ENCODE peak calls at places on chromosomes 16 and 17, in four cellular contexts. J is epithelial cell of proximal tubule, N is astrocyte of the hippocampus, A is ascending aorta. G is an unnamed sample.

GRCh38 chr16:88681084-88681680 is 5.1 kb downstream of the SNAI3 start:
- DNase-seq in J (no peak), N (peak; percentile 13), A (no peak), G (no peak)

GRCh38 chr16:23724438-23725131 is 11.6 kb upstream of the ERN2 start:
- DNase-seq in J (no peak), N (no peak), A (no peak), G (no peak)

GRCh38 chr16:590165-590874 is 454 bp downstream of the RAB40C start:
- DNase-seq in J (no peak), N (peak; percentile 82), A (no peak), G (no peak)

GRCh38 chr16:68244903-68245853 is at the start of gene PLA2G15:
- DNase-seq in J (no peak), N (peak; percentile 99), A (peak; percentile 72), G (peak; percentile 68)

GRCh38 chr17:77148109-77148958 is 7.6 kb downstream of the SEC14L1 start:
- DNase-seq in J (no peak), N (no peak), A (no peak), G (no peak)

GRCh38 chr17:80765241-80766022 is 220.8 kb downstream of the RPTOR start:
- DNase-seq in J (no peak), N (no peak), A (no peak), G (no peak)

GRCh38 chr16:79613009-79613408 is 12.5 kb upstream of the MAF start:
- DNase-seq in J (no peak), N (peak; percentile 52), A (no peak), G (no peak)

GRCh38 chr16:29910819-29911675 is 10.8 kb downstream of the ASPHD1 start:
- DNase-seq in J (no peak), N (no peak), A (no peak), G (no peak)

GRCh38 chr16:9800180-9800738 is 382.0 kb downstream of the GRIN2A start:
- DNase-seq in J (no peak), N (no peak), A (no peak), G (no peak)

GRCh38 chr17:60579090-60579489 is 20.9 kb upstream of the PPM1D start:
- DNase-seq in J (no peak), N (no peak), A (no peak), G (no peak)

GRCh38 chr17:44981221-44981968 is 13.3 kb upstream of the C1QL1 start:
- DNase-seq in J (peak; percentile 39), N (no peak), A (no peak), G (no peak)

GRCh38 chr17:372157-373152 is 19.8 kb upstream of the RPH3AL start:
- DNase-seq in J (no peak), N (no peak), A (no peak), G (no peak)

GRCh38 chr16:51839697-51840462 is 688.8 kb upstream of the SALL1 start:
- DNase-seq in J (peak; percentile 74), N (peak; percentile 71), A (no peak), G (no peak)

GRCh38 chr16:27759947-27760844 is 210.3 kb downstream of the KATNIP start:
- DNase-seq in J (no peak), N (no peak), A (no peak), G (peak; percentile 40)

GRCh38 chr16:1058216-1058615 is 14.3 kb upstream of the SSTR5 start:
- DNase-seq in J (no peak), N (no peak), A (no peak), G (no peak)

GRCh38 chr16:31367875-31368274 is 12.9 kb downstream of the ITGAX start:
- DNase-seq in J (no peak), N (no peak), A (no peak), G (no peak)

GRCh38 chr16:75109732-75110243 is 6.8 kb downstream of the LDHD start:
- DNase-seq in J (no peak), N (peak; percentile 32), A (no peak), G (peak; percentile 26)

GRCh38 chr16:24013733-24014645 is 178.2 kb downstream of the PRKCB start:
- DNase-seq in J (no peak), N (no peak), A (no peak), G (no peak)